ENCODE peak calls at places on chromosomes 16 and 17, in five cellular contexts. U is AG04449, W is MM.1S, O is hepatocyte, F is AG09319. D is an unnamed sample.

GRCh38 chr16:24075302-24075701 is 180.8 kb upstream of the CACNG3 start:
- DNase-seq in F (no peak), O (no peak), U (no peak), W (no peak), D (no peak)

GRCh38 chr17:57485916-57486315 is 229.6 kb downstream of the MSI2 start:
- DNase-seq in F (no peak), O (no peak), W (no peak), U (no peak), D (no peak)

GRCh38 chr16:30526137-30526822 is at the start of gene ZNF768:
- DNase-seq in F (no peak), O (peak), W (no peak), U (no peak), D (no peak)

GRCh38 chr17:50948711-50949110 is 82.6 kb upstream of the TOB1 start:
- DNase-seq in U (no peak), F (no peak), W (no peak), O (no peak), D (no peak)

GRCh38 chr17:81241648-81242420 is 2.7 kb downstream of the NDUFAF8 start:
- DNase-seq in W (peak), U (no peak), O (peak), F (no peak), D (peak)

GRCh38 chr16:29862383-29862883 is 593 bp downstream of the CDIPT start:
- DNase-seq in O (peak), U (no peak), W (peak), F (no peak), D (no peak)

GRCh38 chr16:70478912-70479341 is 24.5 kb downstream of the FCSK start:
- DNase-seq in O (no peak), W (no peak), F (no peak), U (no peak), D (no peak)

GRCh38 chr16:57741660-57742191 is 6.2 kb downstream of the KATNB1 start:
- DNase-seq in O (no peak), F (no peak), U (no peak), W (no peak), D (no peak)

GRCh38 chr17:46972346-46972745 is 6.7 kb downstream of the RPRML start:
- DNase-seq in F (no peak), O (no peak), U (no peak), W (no peak), D (no peak)

GRCh38 chr17:17724991-17725852 is 44.0 kb downstream of the RAI1 start:
- DNase-seq in O (no peak), F (no peak), U (no peak), W (no peak), D (no peak)

GRCh38 chr17:43483674-43484551 is at the start of gene DHX8:
- DNase-seq in W (peak), U (peak), O (peak), F (peak), D (peak)

GRCh38 chr17:10186771-10187425 is 11.5 kb downstream of the GAS7 start:
- DNase-seq in W (no peak), F (no peak), O (no peak), U (no peak), D (no peak)

GRCh38 chr16:86924537-86924936 is 346.2 kb downstream of the FOXL1 start:
- DNase-seq in O (no peak), W (no peak), F (peak), U (peak), D (no peak)

GRCh38 chr16:82671743-82672142 is 45.0 kb downstream of the CDH13 start:
- DNase-seq in O (no peak), U (no peak), W (no peak), F (no peak), D (no peak)

GRCh38 chr17:42853597-42853967 is 2.6 kb downstream of the AOC3 start:
- DNase-seq in O (no peak), W (peak), F (no peak), U (no peak), D (peak)

GRCh38 chr16:51763072-51763658 is 612.1 kb upstream of the SALL1 start:
- DNase-seq in F (no peak), U (no peak), W (no peak), O (peak), D (no peak)

GRCh38 chr17:79752175-79752574 is 21.4 kb downstream of the ENPP7 start:
- DNase-seq in U (no peak), O (no peak), F (no peak), W (no peak), D (no peak)

GRCh38 chr17:39867891-39868553 is at the start of gene ZPBP2:
- DNase-seq in F (no peak), U (no peak), W (no peak), O (no peak), D (no peak)

GRCh38 chr16:83992624-83993023 is 24.6 kb downstream of the NECAB2 start:
- DNase-seq in O (no peak), F (peak), W (no peak), U (no peak), D (no peak)

DNA sequence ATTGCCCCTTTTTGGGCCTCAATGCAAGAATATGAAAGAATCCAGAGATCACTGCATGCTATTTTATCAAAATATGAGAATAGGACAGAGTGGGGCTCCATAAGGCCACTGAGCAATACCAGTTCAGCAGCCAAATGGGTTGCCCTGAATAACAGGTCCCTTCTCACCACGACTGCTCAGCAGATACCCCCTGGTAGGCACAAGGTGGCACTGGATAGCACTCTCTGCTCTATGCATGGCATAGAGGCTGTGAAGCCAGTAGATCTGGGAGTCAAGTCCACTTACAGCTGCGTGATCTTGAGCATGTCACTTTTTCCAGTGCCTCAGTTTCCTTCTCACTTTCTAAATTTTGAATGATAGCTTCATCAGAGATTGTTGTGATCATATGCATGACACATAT is 84.7 kb upstream of the ASIC2 start:
- DNase-seq in F (no peak), U (no peak), W (no peak), O (no peak), D (no peak)
- TF ChIP-seq CTCF in F (no peak), U (no peak), W (no peak), O (no peak), D (no peak)

GRCh38 chr17:27378482-27379200 is 77.6 kb upstream of the KSR1 start:
- DNase-seq in F (no peak), O (no peak), W (no peak), U (no peak), D (no peak)
- TF ChIP-seq CTCF in F (no peak), O (no peak), W (no peak), U (no peak), D (no peak)

GRCh38 chr16:88672776-88673175 is 9.9 kb upstream of the MVD start:
- DNase-seq in O (no peak), F (no peak), W (no peak), U (no peak), D (no peak)
- TF ChIP-seq CTCF in O (peak), F (peak), W (no peak), U (peak), D (no peak)

DNA sequence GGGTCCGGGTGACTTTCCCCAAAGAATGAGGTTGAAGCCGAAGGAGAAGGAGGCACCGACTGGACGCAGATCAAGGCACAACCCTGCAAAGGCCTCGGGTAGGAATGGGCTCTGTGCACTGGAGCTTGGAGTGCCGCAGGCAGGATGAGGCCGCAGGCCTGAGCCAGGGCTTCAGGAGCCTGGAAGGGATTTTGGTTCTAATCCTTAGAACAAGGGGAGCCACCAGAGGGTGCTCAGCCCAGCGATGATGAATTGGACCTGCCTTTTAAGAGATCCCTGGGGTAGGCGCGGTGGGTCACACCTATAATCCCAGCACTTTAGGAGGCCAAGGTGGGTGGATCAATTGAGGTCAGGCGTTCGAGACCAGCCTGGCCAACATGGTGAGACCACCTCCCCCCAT is 8.1 kb downstream of the CIBAR2 start:
- DNase-seq in U (no peak), O (no peak), W (no peak), F (no peak), D (no peak)
- TF ChIP-seq CTCF in U (no peak), O (no peak), W (no peak), F (no peak), D (no peak)

DNA sequence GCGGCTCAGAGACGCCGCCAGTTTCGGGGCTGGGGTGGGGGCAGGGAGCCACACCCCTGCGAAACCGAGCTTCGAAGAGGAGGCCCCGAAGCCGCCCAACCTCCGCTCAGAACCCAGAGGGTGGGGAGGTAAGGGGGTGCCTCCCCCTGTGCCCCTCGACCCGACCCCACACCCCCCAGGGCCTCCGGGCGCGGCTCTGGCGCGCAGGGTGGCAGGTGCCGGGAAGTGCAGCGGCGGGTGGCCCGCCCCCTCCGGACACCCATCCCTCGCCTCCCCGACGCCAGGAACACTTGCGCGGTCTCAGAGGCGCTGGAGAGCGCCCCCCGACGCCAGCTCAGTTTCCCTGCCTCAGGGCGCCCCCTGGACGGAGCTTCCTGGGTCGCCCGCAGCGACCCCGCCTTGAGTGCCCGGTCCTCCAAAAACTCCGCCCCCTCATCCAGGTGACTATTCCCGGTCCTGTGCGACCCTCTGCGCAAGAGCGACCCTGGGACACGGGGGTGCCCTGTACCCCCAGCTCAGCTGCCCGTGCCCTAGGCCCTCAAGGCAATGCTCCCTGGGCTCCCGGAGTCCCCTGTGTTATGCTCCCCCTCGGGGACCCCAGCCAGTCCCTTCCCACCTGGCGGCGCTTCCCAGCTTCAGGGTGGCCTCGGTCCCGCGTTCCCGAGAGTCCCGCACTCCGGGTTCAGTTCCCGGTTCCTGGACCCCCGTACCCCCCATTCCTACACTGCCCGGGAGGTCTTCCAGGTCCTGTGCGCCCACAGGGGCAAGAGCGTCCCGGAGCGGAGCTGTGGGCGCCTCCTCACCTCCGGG is 562 bp downstream of the PPL start:
- DNase-seq in U (no peak), F (no peak), O (peak), W (no peak), D (peak)
- TF ChIP-seq CTCF in U (no peak), F (peak), O (peak), W (peak), D (peak)

DNA sequence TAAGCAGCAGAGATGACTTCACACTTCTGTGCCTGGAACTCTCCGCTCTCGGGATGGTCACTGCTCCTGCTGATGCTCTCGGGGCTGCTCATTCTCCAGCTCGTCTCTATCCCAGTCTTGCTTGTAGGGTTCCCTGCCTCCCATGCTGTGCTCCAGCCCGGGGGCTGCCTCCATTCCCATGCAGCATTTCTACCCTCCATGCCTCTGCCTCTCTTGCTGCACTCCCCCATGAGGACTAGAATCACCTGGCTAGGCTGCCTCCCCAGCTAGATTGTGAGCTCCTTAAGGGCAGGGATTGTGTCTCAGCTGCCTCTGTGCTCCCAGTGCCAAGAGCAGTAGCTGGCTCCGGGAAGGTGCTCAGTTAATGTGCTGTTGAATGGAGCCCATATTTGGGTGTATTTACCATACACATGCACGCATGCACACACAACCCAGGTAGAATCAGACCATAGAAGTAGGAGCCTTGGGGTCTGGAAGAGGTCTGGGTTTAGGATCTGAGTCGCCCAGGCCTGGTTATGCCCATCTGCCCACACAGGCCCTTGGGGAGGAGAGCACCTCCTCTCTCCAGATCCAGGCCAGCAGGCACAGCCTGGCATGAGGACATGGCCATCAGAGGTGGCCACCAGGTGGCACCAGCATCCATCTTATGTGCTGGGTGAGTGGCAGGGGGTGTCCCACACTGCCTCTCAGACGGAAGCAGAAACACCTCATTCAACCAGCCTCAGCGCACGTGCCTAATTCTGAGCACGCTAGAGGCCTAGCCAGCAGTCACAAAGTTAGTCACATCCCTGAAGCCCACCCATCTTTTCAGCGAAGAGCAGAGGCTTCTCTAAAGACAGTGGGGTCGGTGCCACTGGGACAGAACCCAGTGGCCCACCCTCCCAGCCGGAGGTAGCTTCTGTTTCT is 9.3 kb downstream of the GIT1 start:
- DNase-seq in W (peak), O (peak), F (peak), U (no peak), D (peak)
- TF ChIP-seq CTCF in W (peak), O (peak), F (peak), U (peak), D (peak)

GRCh38 chr17:74961657-74962360 is 10.8 kb downstream of the HID1 start:
- DNase-seq in W (peak), O (peak), U (peak), F (peak), D (peak)

GRCh38 chr17:74957935-74958549 is 14.5 kb downstream of the HID1 start:
- DNase-seq in F (no peak), W (peak), O (peak), U (no peak), D (peak)

GRCh38 chr17:74960739-74961342 is 11.7 kb downstream of the HID1 start:
- DNase-seq in O (peak), U (no peak), F (no peak), W (peak), D (no peak)

GRCh38 chr17:74962622-74963394 is 9.8 kb downstream of the HID1 start:
- DNase-seq in F (no peak), W (no peak), O (no peak), U (no peak), D (no peak)

GRCh38 chr17:74959826-74960738 is 12.5 kb downstream of the HID1 start:
- DNase-seq in O (no peak), W (no peak), F (no peak), U (no peak), D (no peak)
- TF ChIP-seq CTCF in O (no peak), W (no peak), F (no peak), U (no peak), D (no peak)

GRCh38 chr17:16428098-16428882 is 12.9 kb downstream of the TRPV2 start:
- DNase-seq in W (no peak), F (no peak), O (peak), U (no peak), D (no peak)
- TF ChIP-seq CTCF in W (peak), F (peak), O (peak), U (peak), D (no peak)

DNA sequence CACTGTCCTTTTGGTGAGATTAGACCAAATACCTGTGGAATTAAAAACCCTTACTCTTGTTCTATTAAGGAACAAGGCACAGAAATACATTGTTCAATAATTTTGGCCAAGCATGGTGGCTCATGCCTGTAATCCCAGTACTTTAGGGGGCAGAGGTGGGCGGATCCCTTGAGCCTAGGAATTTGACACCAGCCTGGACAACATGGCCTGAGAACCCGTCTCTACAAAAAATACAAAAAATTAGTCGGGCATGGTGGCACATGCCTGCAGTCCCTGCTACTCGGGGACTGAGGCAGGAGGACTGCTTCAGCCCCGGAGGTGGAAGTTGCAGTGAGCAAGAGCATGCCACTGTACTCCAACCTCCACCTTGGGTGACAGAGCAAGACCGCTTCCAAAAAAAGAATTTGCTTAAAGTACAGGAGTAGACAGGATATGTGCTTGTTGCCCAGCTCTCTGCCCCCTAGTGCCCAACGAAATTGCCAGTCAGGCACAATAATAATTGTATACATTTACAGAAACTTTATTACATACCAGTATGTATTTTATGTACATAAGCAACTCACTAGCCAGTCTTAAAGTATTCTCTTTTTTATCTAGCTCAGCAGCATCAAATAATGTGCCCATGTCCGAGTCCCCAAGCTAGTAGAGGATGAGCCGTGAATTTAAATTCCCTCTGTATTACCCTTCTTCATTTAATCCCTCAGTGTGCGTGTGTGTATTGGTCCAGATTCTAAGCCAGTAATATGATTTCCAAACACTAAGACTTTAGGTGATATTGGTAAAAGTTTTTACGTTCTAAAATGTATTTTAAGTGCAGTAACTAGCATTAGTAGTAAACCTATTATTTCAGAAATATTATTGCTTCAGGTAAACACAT is 1.4 kb downstream of the THUMPD1 start:
- DNase-seq in U (no peak), W (peak), O (no peak), F (no peak), D (no peak)
- TF ChIP-seq CTCF in U (peak), W (peak), O (peak), F (peak), D (peak)

DNA sequence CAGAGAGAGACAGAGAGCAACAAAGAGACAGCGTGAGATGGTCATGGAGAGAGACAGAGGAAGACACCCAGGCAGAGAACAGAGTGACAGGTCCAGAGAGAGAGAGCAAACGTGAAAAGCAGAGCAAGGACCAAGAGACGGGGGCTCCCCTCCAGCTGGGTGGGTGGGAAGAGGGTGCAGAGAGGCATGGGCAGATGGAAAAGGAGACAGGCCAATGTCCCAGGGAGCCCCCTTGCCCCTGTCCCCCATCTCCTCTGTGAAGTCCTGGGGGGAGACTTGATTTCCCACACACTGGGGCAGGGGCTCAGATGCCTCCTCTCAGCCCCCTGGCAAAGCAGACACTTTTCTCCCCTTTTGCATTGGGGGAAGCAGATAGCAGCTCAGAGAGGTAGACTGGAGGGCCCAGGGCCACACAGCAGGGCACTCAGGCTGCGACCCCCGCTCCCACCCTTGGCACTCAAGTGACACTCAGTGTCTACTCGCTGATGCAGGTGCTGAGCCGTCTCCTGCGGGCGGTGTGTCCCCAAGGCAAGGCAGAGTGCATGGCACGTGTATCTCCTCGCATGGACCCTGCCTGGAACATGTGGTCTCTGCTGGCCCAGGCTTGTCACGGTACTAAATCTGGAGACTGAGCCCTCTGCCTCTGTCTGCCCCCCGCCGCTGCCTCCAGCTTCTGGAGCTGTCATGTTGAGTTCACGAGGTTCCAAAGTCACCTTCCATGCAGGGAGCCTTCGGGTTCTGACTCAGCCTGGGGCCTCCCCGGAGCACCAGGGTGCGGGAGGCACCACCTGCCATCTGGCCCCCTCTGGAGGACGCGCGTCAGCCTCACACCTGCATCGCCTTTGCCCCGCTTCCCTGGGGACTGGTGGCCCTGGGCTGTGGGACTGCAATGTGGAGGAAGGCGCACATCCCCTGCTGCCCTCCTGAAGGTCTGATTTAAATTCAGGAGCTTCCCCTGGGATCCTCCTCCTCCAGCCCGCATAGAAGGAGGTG is 215.9 kb upstream of the GSE1 start:
- DNase-seq in F (no peak), U (no peak), W (no peak), O (peak), D (peak)
- TF ChIP-seq CTCF in F (no peak), U (no peak), W (no peak), O (peak), D (no peak)